ENCODE peak calls at places on chromosomes 3 and 15, in five cellular contexts. D, W, Q, C and A are unnamed samples.

GRCh38 chr15:82021021-82021420 is 24.8 kb downstream of the MEX3B start:
- DNase-seq in C (no peak), D (no peak), W (no peak), Q (no peak), A (no peak)

GRCh38 chr3:13057641-13058040 is 15.6 kb downstream of the IQSEC1 start:
- DNase-seq in D (no peak), Q (no peak), C (no peak), W (peak; percentile 2), A (no peak)

GRCh38 chr3:43968465-43968864 is 273.2 kb upstream of the TOPAZ1 start:
- DNase-seq in D (no peak), C (no peak), W (no peak), Q (no peak), A (no peak)

GRCh38 chr3:185825639-185826481 is 1.0 kb upstream of the IGF2BP2 start:
- DNase-seq in W (no peak), C (peak; percentile 58), D (peak; percentile 73), Q (no peak), A (no peak)

GRCh38 chr3:102374863-102375637 is 59.8 kb upstream of the ZPLD1 start:
- DNase-seq in D (no peak), Q (no peak), C (no peak), W (no peak), A (no peak)

GRCh38 chr3:126543457-126544090 is 15.2 kb downstream of the C3orf22 start:
- DNase-seq in Q (no peak), W (no peak), D (no peak), C (no peak), A (no peak)

GRCh38 chr15:91940466-91941381 is 87.2 kb downstream of the SLCO3A1 start:
- DNase-seq in Q (no peak), W (no peak), D (no peak), C (no peak), A (no peak)

GRCh38 chr3:162390891-162391290 is 894.3 kb downstream of the OTOL1 start:
- DNase-seq in Q (no peak), W (peak; percentile 37), D (no peak), C (no peak), A (no peak)

GRCh38 chr3:73999501-73999900 is 374.8 kb upstream of the PDZRN3 start:
- DNase-seq in D (no peak), W (no peak), C (no peak), Q (no peak), A (no peak)

GRCh38 chr3:75781079-75781745 is 4.1 kb downstream of the ZNF717 start:
- DNase-seq in C (no peak), W (no peak), Q (no peak), D (no peak), A (no peak)

GRCh38 chr3:156747046-156747445 is 72.7 kb downstream of the TIPARP start:
- DNase-seq in Q (no peak), C (no peak), W (no peak), D (no peak), A (no peak)

GRCh38 chr15:41945221-41945620 is 27.1 kb downstream of the EHD4 start:
- DNase-seq in Q (no peak), D (no peak), W (no peak), C (no peak), A (no peak)

GRCh38 chr3:33392703-33393125 is 47.5 kb downstream of the UBP1 start:
- DNase-seq in D (no peak), C (no peak), Q (no peak), W (peak; percentile 53), A (no peak)
- TF ChIP-seq YY1 in D (no peak), C (no peak), Q (no peak), W (no peak), A (no peak)

GRCh38 chr3:181288145-181288544 is 298.6 kb upstream of the DNAJC19 start:
- DNase-seq in W (no peak), D (no peak), Q (no peak), C (no peak), A (no peak)
- H3K9ac ChIP-seq in W (no peak overlapping the region), D (no peak overlapping the region), Q (no peak overlapping the region), C (no peak overlapping the region), A (no peak overlapping the region)

DNA sequence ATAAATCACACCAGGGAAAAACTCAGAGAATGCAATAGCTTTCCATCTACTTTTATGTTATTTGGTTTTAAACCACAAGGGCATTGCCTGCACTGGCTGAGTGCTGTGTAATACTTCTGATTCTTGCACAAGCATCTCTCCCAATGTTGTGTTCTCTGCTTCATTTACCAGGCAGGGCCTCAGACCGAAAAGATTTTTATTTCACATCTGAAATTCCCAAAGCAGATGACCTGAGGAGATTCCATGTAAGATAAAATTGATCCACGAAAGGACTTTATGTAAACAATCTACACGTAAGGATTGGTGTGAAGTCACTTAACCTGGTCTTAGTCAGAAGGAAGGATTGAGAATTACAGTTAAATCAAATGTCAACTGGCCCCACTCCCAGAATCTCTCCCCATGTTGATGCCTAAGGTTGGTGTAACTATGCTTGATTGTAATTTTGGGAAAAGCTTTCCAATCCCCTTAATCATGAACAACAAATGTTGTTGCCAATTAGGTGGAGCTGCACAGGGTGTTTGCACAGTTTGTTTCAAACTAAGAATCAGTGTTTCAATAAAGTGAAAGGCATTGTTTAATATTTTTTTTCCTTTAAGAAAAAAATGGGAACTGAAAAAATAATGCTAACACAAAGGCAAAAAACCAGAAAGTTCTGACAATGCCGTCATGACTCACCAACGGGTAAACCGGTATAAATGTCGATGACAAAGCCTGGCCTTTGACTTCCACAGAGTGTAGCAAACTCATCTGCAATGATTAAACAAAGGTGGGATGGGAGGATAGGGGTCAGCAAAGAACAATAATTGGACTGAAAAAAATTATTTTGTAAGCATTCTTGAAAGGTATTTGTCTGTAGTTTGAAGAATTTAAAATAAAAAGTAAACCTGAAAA is 128.6 kb downstream of the DUT start:
- DNase-seq in Q (no peak), C (no peak), W (peak; percentile 78), D (no peak), A (no peak)
- H3K4me3 ChIP-seq in Q (no peak overlapping the region), C (no peak overlapping the region), W (peak overlapping the region; percentile 19), D (no peak overlapping the region), A (no peak overlapping the region)

GRCh38 chr15:96869122-96869521 is 538.6 kb downstream of the NR2F2 start:
- DNase-seq in Q (no peak), C (no peak), W (no peak), D (no peak), A (no peak)

GRCh38 chr15:96867992-96868391 is 537.5 kb downstream of the NR2F2 start:
- DNase-seq in Q (no peak), W (no peak), C (no peak), D (no peak), A (no peak)

DNA sequence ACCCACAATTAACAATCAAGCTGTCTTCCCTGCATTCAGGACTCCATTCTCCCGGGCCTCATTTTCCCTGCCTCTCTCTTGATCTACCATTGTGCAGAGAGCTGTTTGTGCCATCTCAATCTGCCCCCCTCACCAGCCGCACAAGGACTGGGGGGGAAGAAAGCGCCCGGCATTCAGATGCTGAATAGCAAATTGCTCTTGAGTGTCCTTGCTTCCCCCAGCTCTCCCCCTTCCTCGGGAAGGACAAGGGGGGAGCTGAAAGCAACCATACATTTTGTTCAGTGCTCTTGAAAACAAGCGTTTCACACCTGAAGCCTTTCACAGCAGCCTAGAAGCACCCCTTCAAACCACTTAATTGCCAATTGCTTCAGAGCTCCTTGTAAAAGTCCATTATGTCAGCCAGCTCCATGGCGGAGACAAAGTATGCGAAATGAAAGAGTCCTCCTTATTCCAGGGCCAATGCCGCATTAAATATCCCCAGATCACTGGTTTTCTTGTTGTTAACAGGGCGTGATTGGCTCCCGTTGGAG is 540.1 kb downstream of the NR2F2 start:
- DNase-seq in Q (no peak), D (no peak), W (no peak), C (no peak), A (no peak)
- TF ChIP-seq YY1 in Q (no peak), D (no peak), W (no peak), C (no peak), A (no peak)

DNA sequence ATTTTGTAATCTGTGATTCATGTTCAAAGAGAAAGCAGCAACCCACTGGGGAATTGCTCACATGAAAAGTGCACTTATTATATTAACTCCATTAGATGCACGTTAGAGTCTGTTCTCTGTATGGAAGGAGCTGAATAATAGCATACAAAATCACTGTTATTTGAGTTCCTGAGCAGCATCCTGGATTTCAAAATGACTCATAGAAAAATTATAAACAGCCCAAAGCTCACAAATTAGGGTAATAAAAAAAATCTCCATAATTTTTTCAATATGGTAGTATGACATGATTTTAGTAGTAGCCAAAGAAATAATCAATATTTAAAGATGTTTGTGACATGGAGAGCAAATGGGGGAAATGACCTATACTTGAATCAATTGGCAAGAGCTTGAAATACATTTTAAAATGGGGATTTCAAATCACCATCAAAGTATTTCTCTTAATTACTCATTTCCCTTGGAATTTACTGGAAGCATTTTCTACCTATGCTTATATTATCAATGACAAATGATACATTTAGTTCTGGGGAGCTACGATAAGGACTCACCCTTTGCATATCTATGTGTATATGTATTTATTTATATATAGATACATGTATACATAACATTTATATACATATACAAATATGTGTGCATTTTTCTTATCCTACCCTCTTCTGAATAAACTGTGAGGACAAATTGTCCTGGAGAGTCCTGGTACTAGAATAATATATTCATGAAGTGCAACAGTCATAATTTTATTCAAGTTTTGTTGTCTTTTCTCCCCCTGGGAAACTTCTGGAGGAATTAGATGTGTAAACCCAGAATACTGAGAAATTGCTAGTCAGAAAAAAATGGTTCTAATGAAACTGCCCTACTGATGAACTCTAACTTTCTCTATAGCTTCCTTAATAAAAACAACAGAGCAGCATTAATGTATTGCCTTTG is 116.3 kb downstream of the RPL22L1 start:
- DNase-seq in Q (no peak), W (no peak), C (no peak), D (no peak), A (no peak)
- H3K9ac ChIP-seq in Q (no peak overlapping the region), W (no peak overlapping the region), C (no peak overlapping the region), D (no peak overlapping the region), A (no peak overlapping the region)

DNA sequence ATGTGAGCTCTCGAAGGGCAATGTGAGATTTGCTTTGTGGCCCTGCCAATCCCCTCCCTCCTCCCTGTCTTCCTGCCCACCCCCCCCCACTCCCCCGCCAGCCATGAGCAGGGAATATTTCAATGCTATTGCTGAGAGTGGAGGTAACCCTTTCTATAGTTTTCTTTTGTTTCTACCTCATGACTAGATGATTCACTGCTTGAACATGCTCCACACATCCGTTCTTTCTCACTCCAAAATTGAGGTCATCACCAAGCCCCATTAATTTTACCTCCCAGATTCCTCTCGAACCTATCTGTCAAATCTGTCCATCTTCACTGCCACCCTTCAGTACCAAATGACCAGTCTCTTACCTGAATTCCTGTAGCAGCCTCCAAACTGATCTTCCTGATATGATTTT is 12.2 kb downstream of the ZNF774 start:
- DNase-seq in D (no peak), W (no peak), C (no peak), Q (no peak), A (no peak)
- H3K4me3 ChIP-seq in D (no peak overlapping the region), W (no peak overlapping the region), C (no peak overlapping the region), Q (no peak overlapping the region), A (no peak overlapping the region)